ENCODE peak calls at places on chromosomes 1 and 21, in five cellular contexts. P is H9, Y is spleen, Z is progenitor cell of endocrine pancreas, C is cardiac fibroblast. K is an unnamed sample.
A peak's percentile ranks its signal among the peaks of the same experiment; 100 is the strongest.

GRCh38 chr1:43558346-43558841 is 27.7 kb downstream of the PTPRF start:
- DNase-seq in C (no peak), Y (no peak), Z (no peak), P (peak; percentile 62), K (no peak)

GRCh38 chr1:154474802-154475201 is 27.2 kb upstream of the TDRD10 start:
- DNase-seq in Z (no peak), C (peak; percentile 74), P (no peak), Y (no peak), K (no peak)

GRCh38 chr1:16960560-16961296 is 19.7 kb downstream of the MFAP2 start:
- DNase-seq in Y (peak; percentile 93), C (peak; percentile 82), Z (peak; percentile 90), P (peak; percentile 96), K (peak; percentile 68)

GRCh38 chr1:89723144-89723543 is 90.2 kb downstream of the LRRC8C start:
- DNase-seq in C (no peak), Y (no peak), P (no peak), Z (no peak), K (no peak)

GRCh38 chr1:167430849-167431242 is 87.5 kb downstream of the CD247 start:
- DNase-seq in Z (no peak), Y (no peak), C (no peak), P (no peak), K (no peak)

GRCh38 chr1:149888999-149889289 is 10.4 kb upstream of the BOLA1 start:
- DNase-seq in C (peak; percentile 66), P (no peak), Z (no peak), Y (peak; percentile 50), K (no peak)

GRCh38 chr1:92831368-92831761 is 475 bp upstream of the RPL5 start:
- DNase-seq in C (no peak), Y (peak; percentile 81), Z (no peak), P (peak; percentile 41), K (no peak)

GRCh38 chr1:35269190-35269988 is 880 bp downstream of the ZMYM4 start:
- DNase-seq in C (no peak), P (no peak), Y (no peak), Z (no peak), K (no peak)

GRCh38 chr1:176791911-176792310 is 328.9 kb downstream of the PAPPA2 start:
- DNase-seq in P (no peak), Z (no peak), Y (no peak), C (no peak), K (no peak)

GRCh38 chr1:50964863-50965262 is 4.8 kb upstream of the FAF1 start:
- DNase-seq in C (no peak), Z (no peak), Y (no peak), P (no peak), K (no peak)

GRCh38 chr1:50969611-50970507 is at the start of gene CDKN2C:
- DNase-seq in Z (peak; percentile 22), P (peak; percentile 55), C (peak; percentile 87), Y (peak; percentile 88), K (peak; percentile 79)

GRCh38 chr1:50968884-50969610 is 998 bp upstream of the CDKN2C start:
- DNase-seq in P (peak; percentile 47), C (peak; percentile 33), Z (peak; percentile 17), Y (peak; percentile 92), K (no peak)

GRCh38 chr1:50968021-50968883 is 1.8 kb upstream of the CDKN2C start:
- DNase-seq in Y (peak; percentile 96), Z (peak; percentile 63), C (peak; percentile 93), P (peak; percentile 86), K (peak; percentile 86)

DNA sequence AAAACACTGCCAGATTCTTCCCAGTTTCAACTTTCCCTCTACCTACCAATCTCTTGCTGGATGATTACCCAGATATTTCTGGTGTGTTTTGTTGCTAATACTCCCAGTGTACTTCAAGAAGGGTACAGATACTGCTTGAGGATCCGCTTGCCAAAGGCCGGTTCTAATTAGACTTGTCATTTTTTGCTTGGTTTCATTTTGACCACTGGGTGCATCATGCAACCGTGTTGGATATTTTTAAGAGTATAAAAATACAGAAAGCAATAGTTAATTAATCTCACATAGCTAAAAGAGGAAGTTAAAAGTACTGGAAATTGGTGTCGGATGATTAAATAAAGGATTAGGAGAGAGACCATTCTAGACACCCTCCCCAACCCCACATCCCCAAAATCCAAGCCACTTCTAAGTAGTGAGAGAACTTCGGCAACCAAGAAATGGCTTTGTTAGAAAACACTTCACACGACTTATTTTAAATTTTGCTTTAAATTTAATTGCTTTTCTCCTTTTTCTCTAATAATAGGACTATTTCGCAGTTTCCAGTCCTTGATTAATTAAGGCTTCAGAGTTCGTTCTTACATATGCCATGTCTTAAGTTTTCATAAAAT is 2.5 kb upstream of the CDKN2C start:
- DNase-seq in Z (no peak), Y (no peak), C (peak; percentile 52), P (no peak), K (no peak)
- TF ChIP-seq CTCF in Z (no peak), Y (no peak), C (no peak), P (no peak), K (no peak)

DNA sequence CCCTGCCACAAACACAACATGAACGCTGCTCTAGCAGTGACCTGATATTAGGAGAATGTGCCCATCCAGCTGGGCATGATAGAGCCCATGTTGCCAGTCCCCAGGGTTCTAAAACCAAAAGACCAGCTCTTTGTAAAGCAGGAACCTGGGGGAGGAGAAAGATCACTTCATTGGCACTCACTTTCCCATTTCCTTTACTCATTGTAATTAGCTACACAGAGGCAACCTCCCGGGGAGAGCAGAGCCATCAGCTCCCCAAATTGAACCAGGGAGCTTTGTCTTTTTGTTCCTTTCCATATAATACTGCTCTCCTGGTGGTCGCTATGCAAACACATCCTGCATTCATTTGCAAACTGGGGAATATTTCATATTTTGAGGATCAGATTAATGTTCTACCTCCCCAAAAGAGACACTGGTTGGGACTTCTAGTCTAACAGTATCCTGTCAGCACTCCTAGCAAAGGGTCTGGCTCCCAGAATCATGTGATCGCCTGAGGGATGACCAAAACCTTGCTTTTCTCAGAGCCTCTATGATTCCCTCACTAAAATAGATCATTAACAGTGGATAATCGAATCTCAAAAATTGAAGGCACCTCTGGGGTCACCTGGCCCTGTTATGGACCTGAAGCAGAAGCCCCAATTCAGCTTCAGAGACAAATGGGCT is 76.7 kb upstream of the CD1D start:
- DNase-seq in Z (no peak), P (peak; percentile 47), Y (no peak), C (no peak), K (no peak)
- TF ChIP-seq CTCF in Z (no peak), P (no peak), Y (no peak), C (no peak), K (no peak)

DNA sequence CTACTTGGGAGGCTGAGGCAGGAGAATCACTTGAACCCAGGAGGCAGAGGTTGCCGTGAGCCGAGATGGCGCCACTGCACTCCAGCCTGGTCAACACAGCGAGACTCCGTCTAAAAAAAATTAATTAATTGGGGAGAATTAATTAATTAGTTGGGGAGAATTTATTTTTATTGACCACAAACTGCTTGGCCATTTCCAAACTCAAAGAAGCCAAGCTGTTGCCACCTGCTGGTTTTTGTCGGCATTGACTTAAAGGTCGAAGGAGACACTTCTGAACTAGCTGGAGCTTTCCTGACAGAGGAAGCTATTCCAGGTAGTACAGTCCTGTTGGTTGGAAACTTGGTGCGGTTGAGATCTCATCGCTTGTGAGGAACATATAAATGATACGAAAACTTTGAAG is 13.1 kb downstream of the MAP1LC3C start:
- DNase-seq in Y (no peak), P (peak; percentile 58), Z (no peak), C (peak; percentile 58), K (no peak)
- TF ChIP-seq CTCF in Y (no peak), P (peak; percentile 68), Z (peak; percentile 64), C (peak; percentile 64), K (no peak)

GRCh38 chr1:40781614-40781971 is 2.0 kb upstream of the KCNQ4 start:
- DNase-seq in C (no peak), Z (no peak), P (no peak), Y (no peak), K (no peak)

GRCh38 chr1:40784141-40784770 is 669 bp downstream of the KCNQ4 start:
- DNase-seq in Y (peak; percentile 72), Z (no peak), P (no peak), C (no peak), K (no peak)

GRCh38 chr1:40783001-40783905 is at the start of gene KCNQ4:
- DNase-seq in P (peak; percentile 73), Y (peak; percentile 74), Z (peak; percentile 48), C (no peak), K (peak; percentile 79)

GRCh38 chr1:40780678-40781613 is 2.6 kb upstream of the KCNQ4 start:
- DNase-seq in P (no peak), Y (no peak), Z (no peak), C (no peak), K (no peak)

GRCh38 chr1:40782371-40782956 is 1.1 kb upstream of the KCNQ4 start:
- DNase-seq in P (peak; percentile 56), C (no peak), Z (no peak), Y (no peak), K (no peak)
- TF ChIP-seq CTCF in P (peak; percentile 50), C (no peak), Z (peak; percentile 30), Y (no peak), K (no peak)

GRCh38 chr1:18324246-18324645 is 156.5 kb upstream of the KLHDC7A start:
- DNase-seq in Z (no peak), Y (no peak), P (peak; percentile 64), C (no peak), K (no peak)
- TF ChIP-seq CTCF in Z (peak; percentile 41), Y (no peak), P (peak; percentile 91), C (peak; percentile 6), K (no peak)

GRCh38 chr1:97730271-97730670 is 190.6 kb downstream of the DPYD start:
- DNase-seq in Y (no peak), P (no peak), Z (no peak), C (no peak), K (no peak)
- TF ChIP-seq CTCF in Y (no peak), P (no peak), Z (no peak), C (no peak), K (no peak)

GRCh38 chr1:96643519-96643918 is 78.1 kb upstream of the PTBP2 start:
- DNase-seq in C (no peak), P (no peak), Y (no peak), Z (no peak), K (no peak)
- TF ChIP-seq CTCF in C (no peak), P (no peak), Y (no peak), Z (no peak), K (no peak)

GRCh38 chr21:36480618-36481017 is 696 bp upstream of the CLDN14 start:
- DNase-seq in Y (peak; percentile 49), C (no peak), Z (no peak), P (no peak), K (no peak)

GRCh38 chr21:36481639-36482038 is 1.7 kb upstream of the CLDN14 start:
- DNase-seq in Y (no peak), Z (no peak), P (no peak), C (no peak), K (no peak)

GRCh38 chr21:36478941-36479340 is 981 bp downstream of the CLDN14 start:
- DNase-seq in Z (no peak), C (peak; percentile 43), Y (peak; percentile 39), P (peak; percentile 46), K (no peak)

GRCh38 chr21:36478207-36478701 is 1.7 kb downstream of the CLDN14 start:
- DNase-seq in C (peak; percentile 97), P (no peak), Z (no peak), Y (peak; percentile 24), K (no peak)

GRCh38 chr21:36479415-36480402 is at the start of gene CLDN14:
- DNase-seq in Y (peak; percentile 45), C (no peak), Z (no peak), P (no peak), K (peak; percentile 39)
- TF ChIP-seq CTCF in Y (no peak), C (no peak), Z (peak; percentile 23), P (no peak), K (no peak)

K was measured in gastrocnemius medialis.